ENCODE peak calls at places on chromosomes 5 and 9, in seven cellular contexts. N is CD8-positive, alpha-beta T cell; J is AG10803; V is heart right ventricle; L is uterus; U is stomach; R is BE2C. E is an unnamed sample.

GRCh38 chr5:82347213-82347947 is 69.2 kb upstream of the RPS23 start:
- DNase-seq in U (no peak), L (peak; percentile 36), N (no peak), V (no peak), R (no peak), J (peak; percentile 92), E (no peak)

GRCh38 chr5:56696900-56697299 is 118.4 kb upstream of the MAP3K1 start:
- DNase-seq in V (peak; percentile 49), L (peak; percentile 31), R (no peak), N (no peak), U (no peak), J (peak; percentile 38), E (no peak)

GRCh38 chr9:135152608-135153337 is 65.3 kb downstream of the OLFM1 start:
- DNase-seq in N (no peak), U (no peak), J (no peak), R (peak; percentile 58), V (no peak), L (no peak), E (no peak)

GRCh38 chr5:133582971-133583370 is 29.4 kb downstream of the FSTL4 start:
- DNase-seq in N (no peak), J (no peak), U (no peak), V (no peak), R (no peak), L (no peak), E (no peak)

GRCh38 chr5:14505310-14506140 is 76.1 kb upstream of the OTULINL start:
- DNase-seq in N (no peak), R (no peak), J (no peak), U (no peak), L (no peak), V (no peak), E (no peak)

GRCh38 chr5:8676731-8677130 is 807.8 kb downstream of the MTRR start:
- DNase-seq in V (no peak), R (no peak), U (no peak), N (no peak), L (no peak), J (no peak), E (no peak)

GRCh38 chr9:131733601-131734061 is 6.2 kb downstream of the RAPGEF1 start:
- DNase-seq in L (no peak), V (no peak), U (peak; percentile 35), J (peak; percentile 94), R (peak; percentile 78), N (no peak), E (no peak)

GRCh38 chr5:134626369-134627014 is 6.1 kb downstream of the SAR1B start:
- DNase-seq in J (peak; percentile 12), R (no peak), V (no peak), U (no peak), N (no peak), L (no peak), E (no peak)

GRCh38 chr5:81825237-81825636 is 74.3 kb upstream of the SSBP2 start:
- DNase-seq in V (peak; percentile 67), R (peak; percentile 63), U (peak; percentile 37), J (peak; percentile 71), N (no peak), L (peak; percentile 39), E (no peak)

GRCh38 chr5:71782393-71782770 is 63.3 kb downstream of the CARTPT start:
- DNase-seq in N (no peak), R (no peak), L (no peak), U (no peak), J (no peak), V (no peak), E (no peak)
- H3K4me3 ChIP-seq in N (no peak overlapping the region), R (no peak overlapping the region), L (no peak overlapping the region), U (peak overlapping the region; percentile 36), J (no peak overlapping the region), V (no peak overlapping the region), E (no peak overlapping the region)

DNA sequence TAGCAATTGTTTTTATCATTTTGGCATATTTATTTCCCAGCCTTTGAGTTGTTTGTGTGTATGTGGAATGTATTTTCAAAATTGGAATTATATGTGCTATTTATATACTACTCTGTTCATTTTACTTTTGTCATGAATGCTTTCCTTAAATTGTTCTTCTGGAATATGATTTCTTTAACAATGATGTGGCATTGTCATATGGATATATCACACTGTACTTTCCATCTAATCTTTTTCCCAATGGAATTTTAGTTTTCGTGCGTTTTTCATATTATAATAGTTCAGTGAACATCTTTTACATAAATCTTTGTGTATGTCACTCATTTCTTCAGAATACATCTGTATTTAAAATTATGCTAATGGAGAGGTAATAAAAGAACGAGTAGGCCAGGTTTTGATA is 980.1 kb upstream of the WWC1 start:
- DNase-seq in U (no peak), L (no peak), R (no peak), N (no peak), V (no peak), J (no peak), E (no peak)
- TF ChIP-seq CTCF in U (no peak), L (no peak), R (no peak), N (no peak), V (no peak), J (no peak), E (no peak)

DNA sequence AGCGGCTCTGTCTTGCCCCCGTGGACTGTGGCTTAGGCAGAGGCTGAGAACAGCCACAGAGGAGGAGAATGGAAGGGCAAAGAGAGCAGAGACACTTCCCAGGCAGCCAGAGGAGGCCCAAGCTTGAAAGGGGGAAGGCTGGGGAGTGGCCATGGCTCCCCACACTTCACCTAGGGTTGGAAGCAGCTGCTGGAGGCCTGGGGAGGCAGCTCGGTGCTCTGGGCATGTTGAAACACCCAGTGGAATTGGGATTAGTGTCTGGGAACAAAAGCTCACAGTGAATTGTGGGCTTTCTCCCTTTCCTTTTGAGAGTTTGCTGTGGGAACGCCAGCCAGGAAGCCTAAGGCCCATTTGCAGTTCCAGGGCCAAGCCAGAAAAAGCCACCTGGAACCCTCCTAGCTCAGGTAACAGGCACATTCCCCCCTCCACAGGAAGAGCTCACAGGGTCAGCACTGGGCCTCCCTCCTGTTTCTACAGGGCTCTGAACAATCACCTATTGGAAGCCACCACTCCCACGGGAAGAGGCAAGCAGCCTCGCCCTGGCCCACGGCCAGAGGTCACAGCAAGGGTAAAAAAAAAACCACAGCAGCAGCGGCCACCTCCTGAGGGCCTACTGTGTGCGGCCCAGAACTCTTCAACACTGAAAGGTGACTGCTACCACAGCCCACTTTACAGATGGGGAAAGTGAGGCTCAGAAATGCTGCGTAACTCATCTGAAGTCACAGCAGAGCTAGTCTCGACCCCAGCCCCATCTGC is 20.2 kb downstream of the EEIG1 start:
- DNase-seq in L (no peak), V (no peak), R (no peak), N (no peak), J (no peak), U (no peak), E (no peak)
- H3K4me3 ChIP-seq in L (no peak overlapping the region), V (no peak overlapping the region), R (no peak overlapping the region), N (no peak overlapping the region), J (no peak overlapping the region), U (no peak overlapping the region), E (no peak overlapping the region)

GRCh38 chr9:112754578-112754977 is 4.0 kb downstream of the SNX30 start:
- DNase-seq in N (peak; percentile 14), L (no peak), R (no peak), J (peak; percentile 64), V (no peak), U (no peak), E (no peak)

GRCh38 chr9:112755675-112756074 is 5.1 kb downstream of the SNX30 start:
- DNase-seq in N (no peak), U (no peak), L (no peak), J (no peak), R (no peak), V (peak; percentile 23), E (no peak)

GRCh38 chr9:112757940-112758339 is 7.4 kb downstream of the SNX30 start:
- DNase-seq in V (no peak), U (no peak), R (no peak), L (no peak), J (no peak), N (no peak), E (no peak)

GRCh38 chr9:112755059-112755458 is 4.5 kb downstream of the SNX30 start:
- DNase-seq in U (no peak), V (no peak), J (peak; percentile 48), N (no peak), R (no peak), L (no peak), E (no peak)

DNA sequence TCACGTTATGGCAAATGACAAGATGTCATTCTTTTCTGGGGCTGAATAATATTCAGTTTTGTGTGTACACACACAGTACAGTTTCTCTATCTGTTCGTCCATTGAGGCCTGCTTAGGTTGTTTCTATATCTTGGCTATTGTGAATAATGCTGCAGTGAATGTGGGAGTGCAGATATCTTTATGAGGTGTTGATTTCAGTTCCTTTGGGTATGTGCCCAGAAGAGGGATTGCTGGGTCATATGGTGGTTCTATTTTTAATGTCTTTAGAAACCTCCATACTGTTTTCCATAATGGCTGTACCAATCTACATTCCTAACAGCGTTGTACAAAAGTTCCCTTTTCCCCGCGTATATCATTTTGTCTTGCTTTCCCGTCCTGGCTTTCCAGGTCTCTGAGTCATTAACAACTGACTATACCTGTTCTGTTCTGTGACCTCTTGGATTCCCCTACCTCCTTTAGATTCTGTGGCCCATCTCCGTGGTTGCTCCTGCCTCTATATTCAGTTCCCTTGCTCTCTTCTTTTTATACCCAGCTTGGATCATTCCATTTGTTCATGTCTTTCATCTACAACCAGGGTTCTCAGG is 6.8 kb downstream of the SNX30 start:
- DNase-seq in R (no peak), U (no peak), N (no peak), L (no peak), J (peak; percentile 35), V (no peak), E (no peak)
- TF ChIP-seq CTCF in R (no peak), U (no peak), N (no peak), L (no peak), J (no peak), V (no peak), E (no peak)

DNA sequence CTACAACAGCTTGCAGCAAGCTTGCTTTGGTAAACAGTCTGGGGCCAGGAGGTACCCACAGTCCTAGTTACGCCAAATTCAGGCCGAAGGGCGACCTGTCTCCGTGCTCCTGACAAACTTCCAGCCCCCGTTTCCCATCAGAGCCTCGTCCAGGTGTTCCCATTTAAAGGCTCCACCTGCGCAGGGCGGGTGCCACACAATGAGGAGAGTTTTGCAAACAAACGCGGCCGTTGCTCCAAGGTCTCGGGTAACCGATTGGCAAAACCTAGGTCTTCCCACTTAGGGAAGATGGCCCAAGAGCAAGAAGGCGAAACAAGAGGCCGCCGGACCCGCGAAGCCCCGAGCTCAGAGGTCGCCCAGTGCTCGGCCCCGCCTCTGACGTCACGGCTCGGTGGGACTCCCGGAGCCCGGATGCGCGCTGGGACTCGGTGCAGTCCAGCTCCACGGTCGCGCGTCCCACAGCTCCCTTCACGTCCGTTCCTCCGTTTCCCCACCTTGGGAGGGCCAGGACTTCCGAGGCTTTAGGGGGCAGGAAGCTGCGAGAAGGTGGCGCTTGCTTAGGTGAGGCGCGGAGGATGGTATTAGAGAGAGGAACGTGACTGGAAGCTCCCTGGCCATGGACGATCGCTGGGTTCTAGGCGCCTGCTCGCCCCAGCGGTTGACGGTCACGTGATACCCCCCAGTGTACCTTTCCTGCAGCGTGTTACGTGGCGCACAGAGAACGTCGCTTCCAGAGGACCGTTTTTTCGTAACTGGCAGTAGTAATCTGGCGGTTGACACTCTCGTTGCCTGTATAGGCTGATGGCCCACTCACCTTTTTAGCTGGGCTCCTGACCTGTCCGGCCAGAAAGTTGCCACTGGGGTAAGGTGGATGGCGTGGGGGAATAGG is 41.8 kb upstream of the KDM4C start:
- DNase-seq in V (peak; percentile 25), L (peak; percentile 20), R (peak; percentile 84), N (peak; percentile 57), J (peak; percentile 7), U (peak; percentile 80), E (peak; percentile 85)
- H3K4me3 ChIP-seq in V (peak overlapping the region; percentile 32), L (peak overlapping the region; percentile 28), R (peak overlapping the region; percentile 62), N (peak overlapping the region; percentile 44), J (peak overlapping the region; percentile 57), U (peak overlapping the region; percentile 56), E (peak overlapping the region; percentile 74)

E was measured in GM12864.